ENCODE peak calls at places on chromosomes 7 and 10, in four cellular contexts. N is OCI-LY7, K is nucleus accumbens, Q is ELF-1. I is an unnamed sample.

GRCh38 chr10:90378524-90379076 is 479.2 kb downstream of the HTR7 start:
- DNase-seq in N (no peak), K (no peak), Q (no peak), I (no peak)

GRCh38 chr10:76034236-76035009 is 603.0 kb downstream of the LRMDA start:
- DNase-seq in N (no peak), K (no peak), Q (peak), I (no peak)

GRCh38 chr10:18094793-18095192 is 45.4 kb upstream of the CACNB2 start:
- DNase-seq in N (no peak), K (no peak), Q (peak), I (no peak)

GRCh38 chr7:79502151-79502550 is 48.7 kb upstream of the MAGI2 start:
- DNase-seq in N (no peak), K (no peak), Q (no peak), I (no peak)

GRCh38 chr7:149414745-149415390 is 46.0 kb downstream of the ZNF777 start:
- DNase-seq in N (no peak), K (peak), Q (peak), I (no peak)

GRCh38 chr10:102545997-102546396 is 42.2 kb downstream of the SUFU start:
- DNase-seq in N (no peak), K (no peak), Q (no peak), I (no peak)

GRCh38 chr7:28530175-28531142 is 118.1 kb downstream of the CREB5 start:
- DNase-seq in N (no peak), K (no peak), Q (no peak), I (no peak)

GRCh38 chr7:40918701-40919271 is 784.0 kb downstream of the SUGCT start:
- DNase-seq in N (no peak), K (no peak), Q (no peak), I (no peak)

GRCh38 chr10:30000802-30001571 is 58.4 kb downstream of the JCAD start:
- DNase-seq in N (no peak), K (no peak), Q (no peak), I (no peak)

GRCh38 chr10:110918633-110919348 is at the start of gene BBIP1:
- DNase-seq in N (peak), K (peak), Q (peak), I (peak)

GRCh38 chr7:50681451-50682045 is 101.1 kb downstream of the GRB10 start:
- DNase-seq in N (no peak), K (no peak), Q (no peak), I (peak)

GRCh38 chr7:6385909-6386560 is 61.7 kb downstream of the DAGLB start:
- DNase-seq in N (no peak), K (no peak), Q (no peak), I (no peak)

GRCh38 chr7:142477079-142477651 is 219.3 kb upstream of the PRSS58 start:
- DNase-seq in N (no peak), K (no peak), Q (no peak), I (no peak)

GRCh38 chr10:50385610-50386009 is 134.3 kb upstream of the ASAH2 start:
- DNase-seq in N (no peak), K (peak), Q (no peak), I (no peak)

GRCh38 chr10:4067552-4068254 is 282.7 kb upstream of the KLF6 start:
- DNase-seq in N (no peak), K (no peak), Q (no peak), I (peak)

GRCh38 chr7:24894670-24895221 is 85.2 kb downstream of the OSBPL3 start:
- DNase-seq in N (no peak), K (no peak), Q (peak), I (no peak)